ENCODE peak calls at places on chromosomes 16 and 17, in four cellular contexts. R is cardiac fibroblast, P is cardiac muscle cell, I is brain microvascular endothelial cell. H is an unnamed sample.

GRCh38 chr16:81938331-81939163 is 72.7 kb downstream of the SDR42E1 start:
- DNase-seq in R (no peak), P (no peak), I (no peak), H (no peak)

GRCh38 chr17:3888343-3889171 is 4.3 kb downstream of the CAMKK1 start:
- DNase-seq in R (peak), P (peak), I (peak), H (peak)

GRCh38 chr17:4440690-4441686 is 7.2 kb downstream of the SPNS3 start:
- DNase-seq in R (peak), P (peak), I (no peak), H (no peak)

GRCh38 chr16:70453891-70454220 is 539 bp upstream of the FCSK start:
- DNase-seq in R (no peak), P (no peak), I (no peak), H (no peak)

GRCh38 chr16:9033125-9033830 is 58.2 kb upstream of the HAPSTR1 start:
- DNase-seq in R (peak), P (peak), I (peak), H (no peak)

GRCh38 chr17:74408830-74409229 is 23.1 kb upstream of the GPRC5C start:
- DNase-seq in R (no peak), P (no peak), I (no peak), H (no peak)

GRCh38 chr16:28293589-28293935 is 1.2 kb downstream of the SBK1 start:
- DNase-seq in R (no peak), P (no peak), I (no peak), H (no peak)

GRCh38 chr16:8986111-8986510 is 22.4 kb upstream of the USP7 start:
- DNase-seq in R (no peak), P (no peak), I (no peak), H (no peak)

GRCh38 chr16:72291121-72291520 is 119.2 kb upstream of the PMFBP1 start:
- DNase-seq in R (peak), P (peak), I (peak), H (peak)

GRCh38 chr17:78383725-78384471 is 5.4 kb downstream of the PGS1 start:
- DNase-seq in R (peak), P (peak), I (peak), H (peak)

GRCh38 chr17:68861602-68862001 is 93.6 kb downstream of the ABCA8 start:
- DNase-seq in R (peak), P (no peak), I (no peak), H (no peak)

GRCh38 chr17:42061641-42062487 is 11.5 kb upstream of the C17orf113 start:
- DNase-seq in R (no peak), P (no peak), I (no peak), H (no peak)

GRCh38 chr17:28371245-28372202 is at the start of gene SARM1:
- DNase-seq in R (peak), P (peak), I (peak), H (peak)

GRCh38 chr17:63250830-63251229 is 195.3 kb downstream of the CYB561 start:
- DNase-seq in R (peak), P (peak), I (peak), H (no peak)

GRCh38 chr17:71412803-71413202 is 708.0 kb upstream of the SOX9 start:
- DNase-seq in R (peak), P (peak), I (peak), H (peak)

GRCh38 chr17:61409301-61410099 is 9.9 kb downstream of the TBX2 start:
- DNase-seq in R (peak), P (peak), I (no peak), H (no peak)

GRCh38 chr16:86517033-86517432 is 6.7 kb downstream of the FOXF1 start:
- DNase-seq in R (no peak), P (no peak), I (no peak), H (no peak)

GRCh38 chr16:80583466-80583865 is 42.7 kb downstream of the DYNLRB2 start:
- DNase-seq in R (peak), P (peak), I (peak), H (peak)

GRCh38 chr17:14144513-14144912 is 75.2 kb downstream of the COX10 start:
- DNase-seq in R (no peak), P (no peak), I (no peak), H (no peak)

GRCh38 chr17:42388381-42389134 is at the start of gene STAT3:
- DNase-seq in R (peak), P (peak), I (peak), H (peak)

GRCh38 chr17:40031706-40032105 is 16.5 kb downstream of the CSF3 start:
- DNase-seq in R (no peak), P (no peak), I (no peak), H (no peak)

GRCh38 chr17:4634981-4635380 is 6.5 kb downstream of the ALOX15 start:
- DNase-seq in R (no peak), P (no peak), I (no peak), H (no peak)

GRCh38 chr17:250487-251300 is 69.2 kb upstream of the DOC2B start:
- DNase-seq in R (no peak), P (no peak), I (no peak), H (no peak)

GRCh38 chr16:70437017-70437581 is 1.8 kb downstream of the ST3GAL2 start:
- DNase-seq in R (peak), P (peak), I (peak), H (peak)

GRCh38 chr16:15403392-15403995 is 7.9 kb downstream of the MPV17L start:
- DNase-seq in R (peak), P (peak), I (no peak), H (no peak)

GRCh38 chr16:78543066-78543465 is 443.6 kb downstream of the WWOX start:
- DNase-seq in R (no peak), P (no peak), I (no peak), H (no peak)

GRCh38 chr16:10892782-10893181 is 15.8 kb downstream of the CIITA start:
- DNase-seq in R (no peak), P (no peak), I (no peak), H (no peak)

GRCh38 chr17:74992223-74992622 is 4.8 kb downstream of the CDR2L start:
- DNase-seq in R (no peak), P (no peak), I (no peak), H (no peak)

GRCh38 chr17:28481081-28481571 is 7.7 kb downstream of the SLC13A2 start:
- DNase-seq in R (no peak), P (no peak), I (no peak), H (no peak)

GRCh38 chr17:44914148-44914547 is 1.2 kb downstream of the GFAP start:
- DNase-seq in R (no peak), P (no peak), I (no peak), H (no peak)

GRCh38 chr17:17929655-17930380 is 42.4 kb downstream of the TOM1L2 start:
- DNase-seq in R (no peak), P (no peak), I (no peak), H (no peak)

GRCh38 chr16:24668481-24669001 is 60.9 kb upstream of the TNRC6A start:
- DNase-seq in R (peak), P (peak), I (no peak), H (peak)

GRCh38 chr17:63995626-63996025 is 2.5 kb upstream of the PRR29 start:
- DNase-seq in R (no peak), P (no peak), I (no peak), H (no peak)

GRCh38 chr17:36608794-36609497 is 7.6 kb downstream of the MRM1 start:
- DNase-seq in R (peak), P (peak), I (peak), H (peak)

GRCh38 chr16:52676951-52677350 is 130.0 kb upstream of the TOX3 start:
- DNase-seq in R (no peak), P (no peak), I (no peak), H (no peak)

DNA sequence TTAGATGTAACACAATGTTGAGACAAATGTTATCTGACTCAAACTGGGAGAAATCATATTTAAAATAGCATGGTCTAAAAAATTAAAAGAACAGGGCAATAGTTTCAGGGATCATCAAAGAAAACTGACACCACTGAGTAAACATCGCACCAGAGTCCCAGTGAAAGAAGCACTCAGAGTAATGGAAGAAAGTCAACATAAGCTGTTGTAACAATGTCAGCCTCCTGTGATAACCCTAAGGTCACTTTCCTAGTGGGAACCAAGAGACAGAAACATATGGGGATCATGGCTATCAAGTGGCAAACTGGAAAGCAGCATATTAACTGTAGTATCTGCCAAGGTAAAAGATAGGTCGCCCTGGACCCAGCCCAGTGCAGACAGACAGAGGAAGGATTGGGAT is 160.8 kb downstream of the CA10 start:
- DNase-seq in R (no peak), P (no peak), I (no peak), H (no peak)
- H3K4me3 ChIP-seq in R (no peak), P (no peak), I (no peak), H (no peak)

GRCh38 chr16:84729716-84730320 is 30.0 kb downstream of the USP10 start:
- DNase-seq in R (no peak), P (no peak), I (no peak), H (no peak)
- H3K4me3 ChIP-seq in R (peak), P (no peak), I (peak), H (peak)

GRCh38 chr16:89689142-89689541 is 2.7 kb downstream of the CDK10 start:
- DNase-seq in R (no peak), P (no peak), I (no peak), H (no peak)

GRCh38 chr16:89686520-89687091 is at the start of gene CDK10:
- DNase-seq in R (peak), P (peak), I (peak), H (peak)

GRCh38 chr16:89687092-89687940 is 827 bp downstream of the CDK10 start:
- DNase-seq in R (peak), P (peak), I (peak), H (no peak)

GRCh38 chr16:89688395-89688794 is 1.9 kb downstream of the CDK10 start:
- DNase-seq in R (no peak), P (no peak), I (no peak), H (no peak)

GRCh38 chr16:89685916-89686315 is 573 bp upstream of the CDK10 start:
- DNase-seq in R (no peak), P (no peak), I (no peak), H (no peak)
- H3K4me3 ChIP-seq in R (no peak), P (no peak), I (no peak), H (peak)

GRCh38 chr17:81519284-81520020 is 6.9 kb upstream of the ACTG1 start:
- DNase-seq in R (no peak), P (no peak), I (no peak), H (no peak)
- H3K4me3 ChIP-seq in R (peak), P (peak), I (peak), H (peak)

GRCh38 chr16:87766485-87766797 is 655 bp upstream of the KLHDC4 start:
- DNase-seq in R (no peak), P (no peak), I (no peak), H (no peak)
- H3K4me3 ChIP-seq in R (peak), P (peak), I (peak), H (peak)

GRCh38 chr16:89036776-89037175 is 56.9 kb upstream of the ACSF3 start:
- DNase-seq in R (no peak), P (no peak), I (no peak), H (no peak)

GRCh38 chr16:89037261-89038152 is 56.1 kb upstream of the ACSF3 start:
- DNase-seq in R (peak), P (peak), I (peak), H (peak)

GRCh38 chr16:89035013-89035697 is 58.1 kb upstream of the CBFA2T3 start:
- DNase-seq in R (no peak), P (no peak), I (no peak), H (no peak)

GRCh38 chr16:89034573-89034961 is 57.6 kb upstream of the CBFA2T3 start:
- DNase-seq in R (no peak), P (no peak), I (no peak), H (no peak)

DNA sequence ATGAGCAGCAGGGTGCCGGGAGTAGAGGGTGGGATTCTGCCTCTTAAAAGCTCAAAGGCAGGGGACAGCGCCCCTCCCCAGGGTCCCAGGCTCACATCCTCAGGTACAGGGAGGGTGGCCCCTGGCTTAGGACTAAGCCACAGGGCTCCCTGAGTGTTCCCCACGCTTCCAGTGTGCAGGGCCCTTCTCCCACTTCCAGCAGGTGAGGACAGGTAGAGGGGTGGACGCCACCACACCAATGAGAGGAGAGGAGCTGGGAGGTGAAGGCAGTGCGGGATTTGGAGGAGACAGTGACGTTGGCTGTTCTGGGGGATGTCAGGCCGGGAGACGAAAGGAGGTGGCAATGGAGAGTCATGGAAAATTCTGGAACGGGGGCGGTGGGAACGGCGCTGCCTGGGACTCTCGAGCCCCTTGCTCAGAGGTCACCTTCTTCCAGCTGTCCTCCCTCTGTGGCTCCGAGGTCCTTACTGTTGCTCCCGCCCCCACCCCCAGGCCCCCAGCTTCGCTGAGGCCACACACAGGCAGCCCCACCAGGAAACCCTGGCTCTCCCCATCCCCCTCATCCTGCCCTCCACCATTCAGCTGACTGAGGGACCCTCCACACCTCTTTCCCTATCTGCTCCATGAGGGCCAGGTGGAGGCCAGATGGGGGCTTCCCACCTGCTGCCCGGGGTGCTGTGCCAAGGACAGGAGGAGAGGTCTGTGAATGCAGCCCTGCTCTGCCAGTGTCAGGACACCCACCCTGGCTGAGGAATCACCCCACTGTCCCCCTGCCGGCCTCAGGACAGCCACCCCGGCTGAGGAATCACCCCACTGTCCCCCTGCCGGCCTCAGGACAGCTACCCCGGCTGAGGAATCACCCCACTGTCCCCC is 57.7 kb upstream of the ACSF3 start:
- DNase-seq in R (no peak), P (no peak), I (no peak), H (no peak)
- H3K4me3 ChIP-seq in R (no peak), P (no peak), I (no peak), H (no peak)

DNA sequence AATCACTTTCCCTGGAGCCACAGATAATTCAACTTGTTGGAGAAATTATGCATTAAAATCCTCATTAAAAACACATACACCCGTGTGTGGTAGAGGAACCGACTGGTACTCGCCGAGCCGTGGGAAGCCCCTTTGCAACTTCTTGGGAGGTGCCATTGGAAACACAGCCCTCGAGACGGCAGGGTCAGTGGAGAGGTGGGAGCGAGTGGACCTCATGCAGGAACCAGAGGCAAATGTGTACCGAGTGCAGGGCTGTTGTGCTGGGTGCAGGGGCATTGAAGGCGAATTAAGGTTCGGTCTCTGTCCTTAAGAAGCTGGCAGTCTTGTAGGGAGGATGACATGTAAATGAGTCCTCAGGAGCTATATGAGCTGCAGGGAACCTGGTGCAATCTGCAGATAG is 318.3 kb downstream of the CPPED1 start:
- DNase-seq in R (no peak), P (no peak), I (no peak), H (no peak)
- H3K4me3 ChIP-seq in R (no peak), P (no peak), I (no peak), H (no peak)

DNA sequence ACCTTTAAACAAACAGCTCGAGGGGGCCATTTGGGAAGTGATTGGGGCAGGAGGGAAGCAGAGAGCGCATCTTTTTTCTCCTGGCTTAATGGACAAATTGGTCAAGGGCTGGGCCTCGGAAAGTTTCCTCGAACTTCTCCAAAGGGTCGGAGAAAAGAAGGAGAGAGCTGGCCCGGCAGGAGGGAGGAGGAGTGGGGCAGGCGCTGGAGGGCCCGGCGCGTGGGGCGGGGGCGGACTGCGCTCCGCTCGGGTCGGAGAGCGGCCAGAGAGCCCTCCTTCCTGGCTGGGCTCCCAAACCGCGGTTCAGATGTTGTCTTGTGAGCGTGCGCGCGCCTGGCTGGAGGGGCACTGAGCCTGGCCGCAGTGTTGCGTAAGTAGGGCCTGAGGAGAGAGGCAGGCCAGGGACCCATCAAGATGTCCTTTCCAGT is 1.2 kb downstream of the MMP2 start:
- DNase-seq in R (peak), P (peak), I (peak), H (peak)
- H3K4me3 ChIP-seq in R (peak), P (peak), I (peak), H (peak)

GRCh38 chr16:2492292-2492691 is 17.4 kb downstream of the TBC1D24 start:
- DNase-seq in R (no peak), P (no peak), I (no peak), H (no peak)
- H3K4me3 ChIP-seq in R (no peak), P (no peak), I (no peak), H (no peak)

GRCh38 chr17:57002904-57003303 is 25.0 kb downstream of the SCPEP1 start:
- DNase-seq in R (no peak), P (no peak), I (no peak), H (no peak)

GRCh38 chr17:57008958-57009357 is 31.0 kb downstream of the SCPEP1 start:
- DNase-seq in R (no peak), P (no peak), I (no peak), H (no peak)

GRCh38 chr17:57006040-57006439 is 28.1 kb downstream of the SCPEP1 start:
- DNase-seq in R (no peak), P (no peak), I (no peak), H (no peak)

GRCh38 chr17:57001541-57001940 is 23.6 kb downstream of the SCPEP1 start:
- DNase-seq in R (no peak), P (no peak), I (no peak), H (no peak)

GRCh38 chr17:57004944-57005579 is 27.1 kb downstream of the SCPEP1 start:
- DNase-seq in R (no peak), P (no peak), I (no peak), H (no peak)
- H3K4me3 ChIP-seq in R (no peak), P (no peak), I (no peak), H (no peak)